ENCODE peak calls at places on chromosomes 4 and X, in nine cellular contexts. F is memory B cell, Q is cerebellum, Z is Caco-2, M is pons, H is NCI-H1417, V is GM20000, U is fibroblast of mammary gland, D is NCI-H774. C is an unnamed sample.

GRCh38 chrX:27633328-27633727 is 43.2 kb downstream of the DCAF8L2 start:
- DNase-seq in F (no peak), Q (no peak), Z (no peak), M (no peak), H (no peak), V (no peak), U (no peak), D (no peak), C (no peak)

GRCh38 chr4:2077537-2078460 is 18.7 kb downstream of the NAT8L start:
- DNase-seq in F (no peak), Q (no peak), Z (no peak), M (no peak), H (no peak), V (peak), U (no peak), D (no peak), C (no peak)

GRCh38 chr4:153655928-153656327 is 28.2 kb upstream of the TLR2 start:
- DNase-seq in F (no peak), Q (no peak), Z (no peak), M (peak), H (no peak), V (no peak), U (peak), D (no peak), C (no peak)

GRCh38 chr4:177455591-177455990 is 13.4 kb upstream of the AGA start:
- DNase-seq in F (no peak), Q (no peak), Z (peak), M (no peak), H (no peak), V (no peak), U (peak), D (no peak), C (no peak)

GRCh38 chrX:11399481-11399880 is 106.3 kb downstream of the AMELX start:
- DNase-seq in F (no peak), Q (no peak), Z (no peak), M (no peak), H (no peak), V (no peak), U (peak), D (no peak), C (no peak)

GRCh38 chrX:997631-998137 is 214.8 kb downstream of the CRLF2 start:
- DNase-seq in F (no peak), Q (no peak), Z (no peak), M (no peak), H (no peak), V (no peak), U (no peak), D (no peak), C (no peak)

GRCh38 chr4:81528200-81528599 is 56.5 kb upstream of the RASGEF1B start:
- DNase-seq in F (no peak), Q (no peak), Z (no peak), M (no peak), H (no peak), V (no peak), U (no peak), D (no peak), C (no peak)

GRCh38 chrX:52988985-52989917 is 30.9 kb upstream of the FAM156A start:
- DNase-seq in F (no peak), Q (no peak), Z (no peak), M (no peak), H (no peak), V (no peak), U (peak), D (no peak), C (no peak)

GRCh38 chrX:23008431-23009099 is 8.8 kb downstream of the DDX53 start:
- DNase-seq in F (no peak), Q (peak), Z (peak), M (peak), H (no peak), V (no peak), U (peak), D (no peak), C (peak)

GRCh38 chr4:18198653-18199052 is 177.1 kb upstream of the LCORL start:
- DNase-seq in F (no peak), Q (no peak), Z (no peak), M (no peak), H (no peak), V (no peak), U (no peak), D (no peak), C (no peak)